ENCODE peak calls at places on chromosomes 7 and 10, in eight cellular contexts. R, N, M, H, V, S, J and P are unnamed samples.

GRCh38 chr10:119001717-119002500 is 27.6 kb upstream of the NANOS1 start:
- DNase-seq in M (no peak), H (no peak), S (no peak), N (no peak), J (no peak), R (no peak), V (no peak), P (no peak)

GRCh38 chr7:148856035-148856881 is 27.8 kb downstream of the EZH2 start:
- DNase-seq in V (peak), M (peak), H (peak), S (peak), J (no peak), R (peak), N (no peak), P (no peak)

GRCh38 chr10:117668351-117669008 is 125.9 kb downstream of the EMX2 start:
- DNase-seq in H (no peak), N (peak), S (no peak), R (no peak), J (no peak), V (no peak), M (no peak), P (no peak)

GRCh38 chr7:93475811-93476210 is 98.7 kb downstream of the CALCR start:
- DNase-seq in R (peak), V (no peak), N (no peak), J (no peak), M (no peak), H (no peak), S (no peak), P (no peak)

GRCh38 chr7:117827861-117828260 is 45.4 kb downstream of the CTTNBP2 start:
- DNase-seq in J (no peak), V (no peak), N (no peak), S (no peak), R (no peak), M (no peak), H (no peak), P (peak)

GRCh38 chr10:24310104-24310503 is 101.2 kb downstream of the KIAA1217 start:
- DNase-seq in V (no peak), R (no peak), M (no peak), J (no peak), H (no peak), N (no peak), S (no peak), P (no peak)

GRCh38 chr7:139531094-139531493 is 7.6 kb downstream of the CLEC2L start:
- DNase-seq in R (no peak), H (no peak), J (no peak), S (no peak), M (no peak), N (no peak), V (no peak), P (no peak)

GRCh38 chr10:44183667-44184632 is 200.9 kb downstream of the CXCL12 start:
- DNase-seq in R (no peak), M (no peak), V (no peak), J (no peak), N (no peak), S (no peak), H (no peak), P (no peak)

GRCh38 chr10:73886085-73886529 is 11.8 kb upstream of the CAMK2G start:
- DNase-seq in M (peak), R (peak), J (peak), N (peak), S (peak), V (peak), H (peak), P (no peak)

GRCh38 chr7:158030071-158030470 is 557.6 kb downstream of the PTPRN2 start:
- DNase-seq in J (peak), N (no peak), R (no peak), V (no peak), S (no peak), H (no peak), M (no peak), P (no peak)

GRCh38 chr7:117682681-117683385 is 190.4 kb downstream of the CTTNBP2 start:
- DNase-seq in N (no peak), S (no peak), H (no peak), J (no peak), M (no peak), V (peak), R (peak), P (no peak)

GRCh38 chr10:89074120-89074519 is 83.5 kb downstream of the FAS start:
- DNase-seq in R (no peak), J (peak), N (no peak), M (no peak), V (peak), S (no peak), H (no peak), P (no peak)

GRCh38 chr10:66353422-66353821 is 572.4 kb upstream of the LRRTM3 start:
- DNase-seq in H (no peak), S (no peak), N (no peak), V (no peak), J (no peak), M (no peak), R (no peak), P (no peak)

GRCh38 chr10:62817763-62818425 is 1.7 kb upstream of the EGR2 start:
- DNase-seq in N (peak), R (peak), J (peak), S (peak), M (peak), V (peak), H (peak), P (no peak)

GRCh38 chr7:11817111-11817710 is 14.8 kb downstream of the THSD7A start:
- DNase-seq in V (no peak), R (peak), S (no peak), N (no peak), J (no peak), H (no peak), M (no peak), P (no peak)

GRCh38 chr7:25696565-25696964 is 455.4 kb upstream of the NFE2L3 start:
- DNase-seq in M (no peak), V (no peak), H (no peak), R (no peak), N (no peak), S (no peak), J (no peak), P (no peak)

GRCh38 chr7:129017264-129017663 is 37.6 kb downstream of the TNPO3 start:
- DNase-seq in V (no peak), H (no peak), S (no peak), N (no peak), M (no peak), R (no peak), J (no peak), P (no peak)

GRCh38 chr7:111356941-111357340 is 205.4 kb downstream of the IMMP2L start:
- DNase-seq in N (no peak), M (no peak), S (no peak), V (no peak), J (no peak), H (no peak), R (no peak), P (peak)

GRCh38 chr10:130171196-130171595 is 35.0 kb downstream of the GLRX3 start:
- DNase-seq in M (no peak), S (no peak), N (no peak), R (no peak), J (no peak), H (no peak), V (no peak), P (no peak)

GRCh38 chr7:142516038-142516501 is 233.2 kb upstream of the PRSS1 start:
- DNase-seq in H (peak), S (peak), J (no peak), M (peak), R (peak), N (no peak), V (peak), P (peak)

GRCh38 chr10:119375574-119376265 is 166.8 kb downstream of the RGS10 start:
- DNase-seq in H (no peak), V (no peak), N (no peak), J (peak), R (no peak), M (no peak), S (peak), P (no peak)

GRCh38 chr7:27961255-27961654 is 219.3 kb downstream of the JAZF1 start:
- DNase-seq in J (no peak), M (peak), H (no peak), S (no peak), N (no peak), R (no peak), V (peak), P (peak)

GRCh38 chr7:35036361-35037171 is 719 bp downstream of the DPY19L1 start:
- DNase-seq in N (peak), R (peak), H (peak), M (peak), S (peak), V (peak), J (peak), P (no peak)

GRCh38 chr10:119541459-119542356 is 811 bp downstream of the RGS10 start:
- DNase-seq in R (peak), V (no peak), N (no peak), H (peak), M (no peak), S (no peak), J (peak), P (no peak)

GRCh38 chr7:137084607-137085380 is 216.3 kb downstream of the CHRM2 start:
- DNase-seq in H (no peak), J (no peak), M (no peak), N (no peak), V (no peak), S (no peak), R (no peak), P (no peak)

GRCh38 chr10:70942125-70942524 is 53.8 kb upstream of the PCBD1 start:
- DNase-seq in S (no peak), R (no peak), J (no peak), M (no peak), N (no peak), H (no peak), V (no peak), P (no peak)

GRCh38 chr10:44724415-44725174 is 186.5 kb upstream of the TMEM72 start:
- DNase-seq in S (no peak), V (peak), J (no peak), M (no peak), N (no peak), R (no peak), H (no peak), P (peak)

GRCh38 chr10:132988988-132989387 is 46.6 kb upstream of the CFAP46 start:
- DNase-seq in H (no peak), M (no peak), N (no peak), V (no peak), J (no peak), R (no peak), S (no peak), P (no peak)

GRCh38 chr7:151038951-151039849 is 9.1 kb upstream of the ASIC3 start:
- DNase-seq in S (peak), N (peak), V (peak), J (peak), M (peak), R (no peak), H (no peak), P (no peak)

GRCh38 chr10:116038259-116038658 is 234.7 kb downstream of the GFRA1 start:
- DNase-seq in V (peak), R (no peak), H (no peak), J (no peak), M (no peak), N (no peak), S (no peak), P (peak)

GRCh38 chr10:62016477-62017140 is 115.1 kb downstream of the ARID5B start:
- DNase-seq in H (peak), V (no peak), R (no peak), J (no peak), N (no peak), M (no peak), S (no peak), P (no peak)

GRCh38 chr7:132654150-132654549 is 77.9 kb upstream of the PLXNA4 start:
- DNase-seq in J (no peak), V (no peak), N (no peak), S (no peak), M (no peak), H (peak), R (peak), P (no peak)

GRCh38 chr7:97845622-97846203 is 26.5 kb downstream of the ASNS start:
- DNase-seq in H (no peak), V (peak), M (no peak), J (no peak), R (peak), N (no peak), S (no peak), P (no peak)
- TF ChIP-seq CTCF in H (peak), V (peak), M (peak), J (peak), R (peak), N (peak), S (no peak), P (peak)

GRCh38 chr7:115679976-115680375 is 350.6 kb downstream of the TFEC start:
- DNase-seq in M (peak), H (no peak), V (peak), N (no peak), J (no peak), R (peak), S (peak), P (no peak)
- TF ChIP-seq CTCF in M (peak), H (peak), V (peak), N (no peak), J (peak), R (peak), S (peak), P (peak)

DNA sequence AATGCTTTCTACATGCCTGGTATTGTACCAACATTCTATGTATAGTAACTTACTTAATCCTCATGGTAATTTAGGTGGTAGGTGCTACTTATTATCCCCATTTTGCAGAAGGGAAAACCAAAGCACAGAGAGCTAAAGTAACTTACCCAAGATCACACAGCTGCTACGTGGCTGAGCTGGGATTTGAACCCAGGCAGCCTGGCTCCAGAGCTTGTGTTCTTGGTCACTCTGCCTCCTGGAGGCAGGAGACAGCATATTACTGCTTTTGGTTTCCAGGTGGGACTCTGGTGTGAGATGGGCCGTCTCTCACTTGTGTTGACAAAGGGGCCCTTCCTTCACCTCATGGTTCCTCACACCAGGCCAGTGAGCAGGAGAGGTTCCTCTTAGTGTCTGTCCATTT is 79.8 kb upstream of the PPIF start:
- DNase-seq in N (no peak), J (no peak), V (no peak), H (no peak), M (no peak), S (no peak), R (no peak), P (no peak)
- TF ChIP-seq CTCF in N (no peak), J (no peak), V (no peak), H (peak), M (peak), S (peak), R (peak), P (no peak)

GRCh38 chr7:101059620-101059942 is 25.7 kb upstream of the TRIM56 start:
- DNase-seq in H (no peak), S (no peak), R (no peak), J (no peak), M (no peak), N (no peak), V (no peak), P (no peak)
- TF ChIP-seq CTCF in H (peak), S (no peak), R (no peak), J (peak), M (no peak), N (peak), V (peak), P (no peak)

DNA sequence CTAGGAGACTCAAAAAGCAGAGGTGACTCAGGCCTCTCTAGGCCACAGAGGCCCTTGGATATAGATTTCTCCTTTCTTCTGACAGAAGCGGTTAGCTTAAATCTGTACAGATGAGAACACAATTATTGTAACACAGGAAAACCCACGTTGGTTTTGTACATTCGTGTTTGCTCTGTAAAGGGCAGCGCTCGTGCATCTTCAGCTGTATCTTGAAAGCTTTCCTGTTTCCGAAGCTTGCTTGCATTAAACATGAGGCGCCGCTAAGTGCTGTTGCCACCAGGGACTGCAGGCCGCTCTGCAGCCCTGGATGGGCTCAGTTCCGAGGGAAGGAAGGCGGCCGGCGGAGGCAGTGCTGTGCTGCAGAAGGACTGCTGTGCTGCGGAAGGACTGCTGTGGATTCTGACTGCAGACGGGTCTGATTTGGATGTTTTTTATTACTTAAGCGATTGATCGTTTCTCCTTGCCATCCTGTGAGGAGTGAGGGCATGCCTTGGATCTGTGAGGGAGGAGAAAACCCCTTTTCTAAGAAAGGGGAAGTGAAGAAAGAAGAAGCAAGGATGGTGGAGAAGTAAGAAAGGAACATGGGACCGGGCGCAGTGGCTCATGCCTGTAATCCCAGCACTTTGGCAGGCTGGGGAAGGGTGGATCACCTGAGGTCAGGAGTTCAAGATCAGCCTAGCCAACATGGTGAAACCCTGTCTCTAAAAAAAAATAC is 53.4 kb downstream of the FHIP2A start:
- DNase-seq in V (no peak), N (peak), M (peak), R (peak), J (no peak), S (peak), H (peak), P (no peak)
- TF ChIP-seq CTCF in V (no peak), N (no peak), M (peak), R (peak), J (no peak), S (no peak), H (no peak), P (peak)

DNA sequence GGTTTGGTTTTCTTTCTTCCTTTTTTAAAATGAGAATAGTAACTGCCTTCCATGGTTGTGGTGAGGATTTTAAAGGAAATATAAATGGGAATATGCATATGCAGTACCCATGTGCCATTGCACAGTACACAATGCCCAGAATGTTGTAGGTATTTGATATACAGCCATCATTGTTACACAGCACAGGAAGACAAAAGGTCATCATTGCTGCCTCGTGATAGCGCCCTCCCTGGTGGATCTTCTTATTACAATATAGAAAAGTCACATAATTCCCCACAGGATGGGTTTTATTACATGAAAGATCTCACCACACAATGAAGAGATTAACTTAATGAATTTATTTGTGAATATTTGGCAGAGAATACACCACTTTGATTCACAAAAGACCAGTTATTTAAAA is 76.5 kb downstream of the PPP1R17 start:
- DNase-seq in R (peak), V (no peak), H (no peak), M (no peak), J (no peak), N (no peak), S (no peak), P (no peak)
- TF ChIP-seq CTCF in R (peak), V (no peak), H (no peak), M (peak), J (no peak), N (peak), S (peak), P (peak)